ENCODE peak calls at places on chromosomes 16 and 17, in seven cellular contexts. N is tibial artery; E is Karpas-422; Y is H1; K is IMR-90; B is naive thymus-derived CD4-positive, alpha-beta T cell; Q is left ventricle myocardium inferior. Z is an unnamed sample.

GRCh38 chr16:46822270-46822669 is 8.7 kb downstream of the C16orf87 start:
- DNase-seq in N (no peak), E (peak), Y (no peak), K (peak), B (no peak), Q (no peak), Z (peak)

GRCh38 chr17:19508327-19508867 is 25.3 kb upstream of the SLC47A1 start:
- DNase-seq in N (no peak), E (peak), Y (no peak), K (no peak), B (no peak), Q (peak), Z (no peak)

GRCh38 chr17:66897141-66897540 is 62.2 kb downstream of the CACNG5 start:
- DNase-seq in N (no peak), E (no peak), Y (no peak), K (no peak), B (no peak), Q (no peak), Z (no peak)

GRCh38 chr16:68475071-68475470 is 26.8 kb upstream of the SMPD3 start:
- DNase-seq in N (no peak), E (no peak), Y (no peak), K (no peak), B (no peak), Q (no peak), Z (no peak)

GRCh38 chr16:19601083-19601976 is 45.8 kb downstream of the VPS35L start:
- DNase-seq in N (no peak), E (peak), Y (no peak), K (peak), B (peak), Q (no peak), Z (peak)

GRCh38 chr17:8964801-8965393 is 610 bp downstream of the PIK3R5 start:
- DNase-seq in N (no peak), E (no peak), Y (no peak), K (no peak), B (peak), Q (no peak), Z (peak)

GRCh38 chr17:17921192-17922082 is 50.8 kb downstream of the TOM1L2 start:
- DNase-seq in N (no peak), E (no peak), Y (peak), K (peak), B (no peak), Q (no peak), Z (no peak)

GRCh38 chr16:8966781-8967436 is 3.2 kb upstream of the USP7 start:
- DNase-seq in N (peak), E (no peak), Y (no peak), K (no peak), B (no peak), Q (no peak), Z (no peak)

GRCh38 chr16:23356941-23357340 is 54.8 kb downstream of the SCNN1B start:
- DNase-seq in N (no peak), E (no peak), Y (no peak), K (no peak), B (no peak), Q (no peak), Z (no peak)

GRCh38 chr17:5693821-5694220 is 109.5 kb upstream of the NLRP1 start:
- DNase-seq in N (no peak), E (no peak), Y (no peak), K (no peak), B (no peak), Q (no peak), Z (no peak)

GRCh38 chr16:81610144-81610842 is 165.7 kb downstream of the CMIP start:
- DNase-seq in N (peak), E (no peak), Y (no peak), K (peak), B (no peak), Q (peak), Z (no peak)

GRCh38 chr16:4882633-4883285 is 35.5 kb downstream of the UBN1 start:
- DNase-seq in N (no peak), E (no peak), Y (no peak), K (peak), B (no peak), Q (no peak), Z (no peak)

GRCh38 chr16:56584276-56584675 is 5.1 kb upstream of the MT3 start:
- DNase-seq in N (no peak), E (no peak), Y (no peak), K (no peak), B (no peak), Q (no peak), Z (no peak)

GRCh38 chr17:83155128-83156081 is 76.0 kb downstream of the METRNL start:
- DNase-seq in N (peak), E (no peak), Y (no peak), K (peak), B (no peak), Q (no peak), Z (no peak)

GRCh38 chr16:18938986-18939385 is 12.8 kb upstream of the SMG1 start:
- DNase-seq in N (no peak), E (no peak), Y (no peak), K (no peak), B (no peak), Q (no peak), Z (no peak)

GRCh38 chr16:5709889-5710288 is 612.3 kb upstream of the EEF2KMT start:
- DNase-seq in N (no peak), E (peak), Y (peak), K (peak), B (no peak), Q (no peak), Z (peak)

GRCh38 chr17:66420961-66421371 is 118.6 kb downstream of the PRKCA start:
- DNase-seq in N (no peak), E (no peak), Y (no peak), K (peak), B (no peak), Q (no peak), Z (peak)

GRCh38 chr17:17671369-17672119 is 9.7 kb upstream of the RAI1 start:
- DNase-seq in N (no peak), E (no peak), Y (no peak), K (no peak), B (no peak), Q (no peak), Z (no peak)

GRCh38 chr17:10824874-10825273 is 13.0 kb downstream of the PIRT start:
- DNase-seq in N (no peak), E (no peak), Y (no peak), K (no peak), B (no peak), Q (no peak), Z (no peak)

GRCh38 chr16:52123063-52123839 is 423.7 kb downstream of the TOX3 start:
- DNase-seq in N (no peak), E (no peak), Y (no peak), K (no peak), B (no peak), Q (no peak), Z (no peak)

GRCh38 chr17:30992551-30992950 is 21.7 kb downstream of the RNF135 start:
- DNase-seq in N (no peak), E (no peak), Y (no peak), K (no peak), B (no peak), Q (no peak), Z (no peak)

GRCh38 chr16:71669926-71670536 is 44.0 kb downstream of the MARVELD3 start:
- DNase-seq in N (no peak), E (no peak), Y (no peak), K (no peak), B (no peak), Q (no peak), Z (no peak)

GRCh38 chr16:24309222-24309905 is 53.2 kb downstream of the CACNG3 start:
- DNase-seq in N (no peak), E (no peak), Y (no peak), K (peak), B (no peak), Q (no peak), Z (no peak)

GRCh38 chr17:68036304-68037147 is 991 bp downstream of the KPNA2 start:
- DNase-seq in N (no peak), E (no peak), Y (no peak), K (peak), B (no peak), Q (no peak), Z (no peak)

GRCh38 chr17:17056167-17056562 is 13.9 kb downstream of the MPRIP start:
- DNase-seq in N (peak), E (no peak), Y (no peak), K (no peak), B (no peak), Q (no peak), Z (no peak)

GRCh38 chr16:52296070-52296469 is 250.9 kb downstream of the TOX3 start:
- DNase-seq in N (no peak), E (no peak), Y (no peak), K (no peak), B (no peak), Q (no peak), Z (no peak)

GRCh38 chr16:89455178-89455577 is 35.2 kb downstream of the ANKRD11 start:
- DNase-seq in N (no peak), E (peak), Y (no peak), K (no peak), B (peak), Q (no peak), Z (no peak)

GRCh38 chr16:54602666-54603065 is 316.1 kb upstream of the IRX3 start:
- DNase-seq in N (no peak), E (no peak), Y (no peak), K (no peak), B (no peak), Q (no peak), Z (no peak)

GRCh38 chr17:79789943-79790804 is 6.7 kb downstream of the CBX8 start:
- DNase-seq in N (no peak), E (peak), Y (no peak), K (no peak), B (peak), Q (no peak), Z (peak)

GRCh38 chr16:56111100-56111499 is 80.2 kb upstream of the GNAO1 start:
- DNase-seq in N (no peak), E (no peak), Y (no peak), K (no peak), B (no peak), Q (no peak), Z (no peak)

GRCh38 chr16:77581706-77582105 is 140.6 kb upstream of the NUDT7 start:
- DNase-seq in N (no peak), E (no peak), Y (no peak), K (peak), B (no peak), Q (no peak), Z (no peak)

GRCh38 chr17:40314557-40314953 is 5.6 kb downstream of the RARA start:
- DNase-seq in N (peak), E (peak), Y (no peak), K (peak), B (no peak), Q (peak), Z (peak)

GRCh38 chr16:81005644-81006471 is 827 bp downstream of the CMC2 start:
- DNase-seq in N (no peak), E (no peak), Y (no peak), K (peak), B (no peak), Q (no peak), Z (no peak)

GRCh38 chr17:38628441-38628840 is 22.7 kb upstream of the SRCIN1 start:
- DNase-seq in N (no peak), E (peak), Y (no peak), K (peak), B (no peak), Q (no peak), Z (peak)

GRCh38 chr16:177394-177822 is 928 bp downstream of the HBA1 start:
- DNase-seq in N (no peak), E (no peak), Y (no peak), K (peak), B (no peak), Q (peak), Z (no peak)

GRCh38 chr16:81480856-81481821 is 36.5 kb downstream of the CMIP start:
- DNase-seq in N (peak), E (peak), Y (no peak), K (peak), B (no peak), Q (no peak), Z (peak)

GRCh38 chr17:75152971-75153853 is 1.1 kb downstream of the JPT1 start:
- DNase-seq in N (no peak), E (peak), Y (no peak), K (peak), B (no peak), Q (no peak), Z (peak)

DNA sequence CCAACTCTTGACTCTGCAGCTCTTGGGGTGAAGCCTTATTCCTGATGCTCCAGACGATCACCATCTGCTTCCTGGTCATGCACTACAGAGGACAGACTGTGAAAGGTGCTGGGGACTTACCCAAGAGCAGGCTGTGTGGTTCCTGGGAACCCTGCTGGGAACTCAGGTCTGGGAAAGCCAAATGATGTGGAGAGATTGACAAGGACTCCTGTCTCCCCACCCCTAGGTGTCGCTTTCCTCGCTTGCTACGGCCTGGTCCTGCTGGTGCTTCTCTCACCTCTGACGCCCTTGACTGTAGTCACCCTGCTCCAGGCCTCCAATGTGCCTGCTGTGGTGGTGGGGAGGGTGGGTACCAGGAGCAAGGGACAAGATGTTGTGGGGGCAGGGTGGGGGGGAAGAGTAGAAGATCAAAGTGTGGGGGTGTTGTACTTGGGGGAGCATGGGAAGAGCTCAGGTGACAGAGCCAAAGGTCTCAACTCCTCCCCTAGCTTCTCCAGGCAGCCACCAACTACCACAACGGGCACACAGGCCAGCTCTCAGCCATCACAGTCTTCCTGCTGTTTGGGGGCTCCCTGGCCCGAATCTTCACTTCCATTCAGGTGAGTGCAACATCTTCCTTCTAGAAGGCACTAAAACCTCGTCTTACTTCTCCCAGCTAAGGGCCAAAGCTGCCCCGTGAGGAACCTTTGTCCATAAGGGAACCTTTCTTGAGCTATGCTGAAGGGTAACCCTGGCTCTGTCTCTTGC is 3.0 kb downstream of the SOX15 start:
- DNase-seq in N (no peak), E (peak), Y (no peak), K (no peak), B (no peak), Q (no peak), Z (no peak)
- H3K4me3 ChIP-seq in N (no peak), E (no peak), Y (no peak), K (no peak), B (no peak), Q (peak), Z (no peak)

DNA sequence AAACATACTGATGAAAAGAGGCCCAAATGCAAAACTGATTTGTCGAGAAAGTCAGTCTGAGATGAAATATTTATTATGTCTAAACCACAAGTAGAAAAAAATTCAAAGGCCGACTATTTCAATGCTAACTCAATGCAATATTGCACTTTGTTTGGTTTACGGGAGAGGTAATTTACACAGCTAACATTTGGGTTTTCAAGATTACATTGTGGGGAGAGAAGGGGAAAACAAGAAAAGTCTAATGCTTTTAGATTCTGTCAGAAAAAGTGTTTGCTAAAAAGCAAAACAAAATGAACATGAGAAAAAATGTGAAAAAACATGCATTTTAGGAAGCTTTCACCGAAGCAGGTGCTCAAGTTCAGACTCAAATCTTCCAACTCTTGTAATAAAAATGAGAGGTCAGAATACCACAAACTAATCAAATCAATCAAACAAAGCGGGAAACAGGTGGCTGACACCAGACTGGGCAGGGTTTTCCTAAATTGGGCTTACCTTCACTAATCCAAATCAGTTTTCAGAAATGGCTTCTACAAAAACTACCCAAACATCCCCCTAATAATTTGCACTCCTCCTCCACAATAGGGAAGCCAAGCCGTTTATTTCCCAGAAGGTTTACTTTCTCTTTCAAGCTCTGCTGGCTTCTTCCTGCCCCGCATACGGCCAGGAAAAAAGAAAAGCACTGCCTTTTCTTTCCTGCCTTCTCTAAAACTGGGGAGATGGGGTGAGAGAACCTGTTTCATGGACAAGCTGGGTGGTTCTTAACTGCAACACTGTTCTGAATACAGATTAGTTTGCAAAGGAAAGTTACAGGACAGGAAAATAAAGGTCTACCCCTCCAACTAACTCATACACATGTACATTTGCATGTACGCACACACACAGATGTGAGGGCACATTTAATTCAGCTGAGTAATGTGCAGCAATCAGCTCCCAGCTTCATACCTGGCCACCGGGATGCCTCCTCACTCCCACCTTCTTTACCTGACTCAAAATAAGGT is 9.3 kb downstream of the STAT3 start:
- DNase-seq in N (no peak), E (no peak), Y (no peak), K (peak), B (no peak), Q (no peak), Z (peak)
- H3K4me3 ChIP-seq in N (peak), E (peak), Y (peak), K (peak), B (peak), Q (peak), Z (peak)

GRCh38 chr17:57989011-57989345 is 924 bp upstream of the VEZF1 start:
- DNase-seq in N (no peak), E (peak), Y (no peak), K (peak), B (no peak), Q (no peak), Z (no peak)
- H3K4me3 ChIP-seq in N (peak), E (peak), Y (peak), K (no peak), B (peak), Q (peak), Z (peak)

GRCh38 chr16:87178177-87178863 is 138.9 kb downstream of the C16orf95 start:
- DNase-seq in N (no peak), E (no peak), Y (no peak), K (no peak), B (no peak), Q (no peak), Z (no peak)
- H3K4me3 ChIP-seq in N (no peak), E (no peak), Y (peak), K (no peak), B (no peak), Q (peak), Z (no peak)

GRCh38 chr17:4230142-4230541 is 33.6 kb downstream of the ANKFY1 start:
- DNase-seq in N (peak), E (no peak), Y (no peak), K (peak), B (no peak), Q (no peak), Z (no peak)
- H3K4me3 ChIP-seq in N (peak), E (no peak), Y (no peak), K (no peak), B (no peak), Q (peak), Z (no peak)

GRCh38 chr17:29283496-29283895 is 10.5 kb downstream of the NUFIP2 start:
- DNase-seq in N (no peak), E (no peak), Y (no peak), K (no peak), B (no peak), Q (no peak), Z (no peak)
- H3K4me3 ChIP-seq in N (no peak), E (no peak), Y (peak), K (no peak), B (no peak), Q (peak), Z (no peak)

DNA sequence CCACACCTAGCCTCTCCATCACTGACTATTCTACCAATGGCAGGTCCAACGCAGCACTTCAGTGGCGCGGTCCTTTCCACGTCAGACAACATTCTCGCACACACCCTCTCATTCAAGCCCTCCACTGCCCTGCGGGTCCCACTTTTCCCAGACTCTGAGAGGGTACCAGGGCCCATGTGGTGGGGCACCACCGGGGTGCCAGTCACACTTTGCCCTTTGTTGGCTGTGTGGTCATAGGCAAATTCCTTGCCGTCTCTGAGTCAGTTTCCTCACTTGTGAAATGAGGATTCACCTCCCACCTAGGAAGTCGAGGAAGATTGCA is 1.1 kb downstream of the PLCD3 start:
- DNase-seq in N (no peak), E (no peak), Y (no peak), K (no peak), B (no peak), Q (no peak), Z (no peak)
- H3K4me3 ChIP-seq in N (peak), E (no peak), Y (peak), K (peak), B (no peak), Q (peak), Z (no peak)

GRCh38 chr16:49861299-49861698 is 5.4 kb upstream of the ZNF423 start:
- DNase-seq in N (no peak), E (no peak), Y (no peak), K (no peak), B (no peak), Q (no peak), Z (no peak)

GRCh38 chr16:49858200-49859129 is 2.6 kb upstream of the ZNF423 start:
- DNase-seq in N (peak), E (no peak), Y (no peak), K (no peak), B (peak), Q (peak), Z (peak)

GRCh38 chr16:49857423-49858181 is 1.7 kb upstream of the ZNF423 start:
- DNase-seq in N (peak), E (peak), Y (peak), K (peak), B (peak), Q (peak), Z (peak)

GRCh38 chr16:49860593-49860992 is 4.7 kb upstream of the ZNF423 start:
- DNase-seq in N (no peak), E (no peak), Y (no peak), K (no peak), B (no peak), Q (no peak), Z (no peak)

GRCh38 chr16:49859139-49859947 is 3.4 kb upstream of the ZNF423 start:
- DNase-seq in N (peak), E (peak), Y (no peak), K (no peak), B (no peak), Q (peak), Z (no peak)
- H3K4me3 ChIP-seq in N (peak), E (no peak), Y (peak), K (no peak), B (no peak), Q (peak), Z (peak)

GRCh38 chr16:28193530-28194423 is 18.0 kb downstream of the XPO6 start:
- DNase-seq in N (no peak), E (no peak), Y (no peak), K (peak), B (no peak), Q (no peak), Z (peak)
- H3K4me3 ChIP-seq in N (no peak), E (no peak), Y (no peak), K (no peak), B (peak), Q (no peak), Z (peak)

Z was measured in GM12865.